ENCODE peak calls at places on chromosomes 5 and 9, in ten cellular contexts. T is endothelial cell of umbilical vein, U is H1, J is spleen, D is HCT116, E is SK-N-SH, O is upper lobe of left lung, H is suprapubic skin, K is sigmoid colon, A is transverse colon. N is an unnamed sample. For H3K9me3, the result is how much of the 10 kb centered on the place peaks cover.

GRCh38 chr5:162068412-162068811 is 839 bp downstream of the GABRG2 start:
- DNase-seq in T (no peak), U (peak), J (no peak), D (no peak), E (peak), O (peak), H (no peak), K (no peak), A (no peak), N (no peak)

GRCh38 chr9:131361202-131361833 is 32.6 kb upstream of the PRRC2B start:
- DNase-seq in T (peak), U (no peak), J (peak), D (no peak), E (no peak), O (no peak), H (no peak), K (no peak), A (peak), N (no peak)

GRCh38 chr5:110815916-110816605 is 77.3 kb downstream of the SLC25A46 start:
- DNase-seq in T (peak), U (no peak), J (no peak), D (no peak), E (no peak), O (no peak), H (no peak), K (no peak), A (no peak), N (no peak)

GRCh38 chr5:159908201-159908940 is 7.9 kb upstream of the ADRA1B start:
- DNase-seq in T (no peak), U (no peak), J (no peak), D (no peak), E (no peak), O (no peak), H (no peak), K (no peak), A (no peak), N (no peak)

GRCh38 chr5:179212870-179213269 is 132.4 kb downstream of the ADAMTS2 start:
- DNase-seq in T (no peak), U (no peak), J (no peak), D (no peak), E (peak), O (no peak), H (no peak), K (no peak), A (no peak), N (no peak)

GRCh38 chr5:1312993-1313833 is 18.3 kb upstream of the TERT start:
- DNase-seq in T (no peak), U (no peak), J (peak), D (no peak), E (no peak), O (peak), H (peak), K (peak), A (peak), N (no peak)

GRCh38 chr5:133304707-133305216 is 252.9 kb downstream of the HSPA4 start:
- DNase-seq in T (no peak), U (no peak), J (no peak), D (no peak), E (no peak), O (no peak), H (no peak), K (no peak), A (no peak), N (no peak)

GRCh38 chr9:96478829-96479371 is 28.9 kb downstream of the HABP4 start:
- DNase-seq in T (no peak), U (no peak), J (no peak), D (no peak), E (no peak), O (no peak), H (no peak), K (no peak), A (no peak), N (no peak)

GRCh38 chr5:93570294-93571110 is 10.5 kb downstream of the NR2F1-AS1 start:
- DNase-seq in T (no peak), U (no peak), J (peak), D (no peak), E (no peak), O (peak), H (peak), K (no peak), A (no peak), N (no peak)

GRCh38 chr5:121976979-121977378 is 15.2 kb downstream of the SRFBP1 start:
- DNase-seq in T (no peak), U (no peak), J (no peak), D (no peak), E (no peak), O (no peak), H (no peak), K (no peak), A (no peak), N (no peak)

GRCh38 chr5:1789838-1790462 is 9.7 kb downstream of the MRPL36 start:
- DNase-seq in T (peak), U (no peak), J (no peak), D (no peak), E (no peak), O (no peak), H (peak), K (peak), A (no peak), N (no peak)

GRCh38 chr5:55440188-55440646 is 94.5 kb downstream of the PLPP1 start:
- DNase-seq in T (no peak), U (no peak), J (no peak), D (no peak), E (peak), O (no peak), H (no peak), K (peak), A (no peak), N (no peak)

GRCh38 chr5:10289353-10289752 is 18.3 kb downstream of the CMBL start:
- DNase-seq in T (no peak), U (no peak), J (no peak), D (no peak), E (no peak), O (no peak), H (no peak), K (no peak), A (peak), N (no peak)

GRCh38 chr9:99391937-99392574 is 170.0 kb downstream of the SEC61B start:
- DNase-seq in T (peak), U (no peak), J (no peak), D (no peak), E (no peak), O (no peak), H (no peak), K (no peak), A (no peak), N (no peak)

GRCh38 chr9:93468763-93469456 is 15.5 kb upstream of the FAM120AOS start:
- DNase-seq in T (peak), U (no peak), J (no peak), D (no peak), E (no peak), O (no peak), H (no peak), K (no peak), A (peak), N (no peak)

GRCh38 chr9:37485389-37486255 is at the start of gene POLR1E:
- DNase-seq in T (peak), U (peak), J (peak), D (peak), E (peak), O (peak), H (peak), K (peak), A (peak), N (peak)

GRCh38 chr5:126384985-126385384 is 38.2 kb upstream of the GRAMD2B start:
- DNase-seq in T (no peak), U (no peak), J (no peak), D (no peak), E (no peak), O (no peak), H (no peak), K (no peak), A (no peak), N (no peak)

GRCh38 chr5:154972476-154973080 is 31.7 kb downstream of the MRPL22 start:
- DNase-seq in T (peak), U (no peak), J (no peak), D (peak), E (peak), O (no peak), H (no peak), K (no peak), A (no peak), N (no peak)

GRCh38 chr9:68455436-68455835 is 85.2 kb downstream of the TMEM252 start:
- DNase-seq in T (no peak), U (no peak), J (no peak), D (no peak), E (no peak), O (no peak), H (no peak), K (no peak), A (no peak), N (no peak)

GRCh38 chr9:68458918-68459317 is 81.8 kb downstream of the TMEM252 start:
- DNase-seq in T (no peak), U (no peak), J (no peak), D (no peak), E (no peak), O (no peak), H (no peak), K (no peak), A (no peak), N (no peak)

GRCh38 chr9:68457803-68458202 is 82.9 kb downstream of the TMEM252 start:
- DNase-seq in T (no peak), U (no peak), J (no peak), D (no peak), E (no peak), O (no peak), H (no peak), K (no peak), A (no peak), N (no peak)

GRCh38 chr9:68454579-68455334 is 85.9 kb downstream of the TMEM252 start:
- DNase-seq in T (no peak), U (no peak), J (no peak), D (no peak), E (no peak), O (no peak), H (no peak), K (peak), A (no peak), N (no peak)
- TF ChIP-seq POLR2AphosphoS5 in T (no peak), U (no peak), J (no peak), D (no peak), E (no peak), O (no peak), H (no peak), K (peak), A (no peak), N (peak)

GRCh38 chr5:117027384-117027783 is 452.8 kb upstream of the SEMA6A start:
- DNase-seq in T (no peak), U (no peak), J (no peak), D (no peak), E (no peak), O (no peak), H (no peak), K (no peak), A (no peak), N (no peak)
- H3K27ac ChIP-seq in T (no peak), U (no peak), J (no peak), D (no peak), E (no peak), O (no peak), H (no peak), K (no peak), A (no peak), N (no peak)

DNA sequence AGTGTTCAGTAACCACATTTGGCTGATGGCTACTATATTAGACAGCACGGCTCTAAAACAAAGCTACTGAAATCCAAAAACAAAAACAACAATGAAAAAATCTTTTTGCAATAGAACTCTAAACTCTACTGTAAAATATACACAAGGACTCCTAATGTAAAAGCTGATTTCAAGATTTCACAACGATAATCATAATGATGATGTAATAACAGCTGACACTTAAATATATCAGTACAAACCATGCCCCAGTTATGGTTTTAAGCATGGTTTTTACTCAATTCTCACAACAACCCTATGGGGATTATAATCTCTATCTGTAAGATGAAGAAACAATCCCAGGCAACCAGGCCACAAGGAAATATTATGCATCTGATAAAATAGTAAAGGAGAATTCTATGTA is 3.3 kb downstream of the ZNF300 start:
- DNase-seq in T (no peak), U (no peak), J (no peak), D (no peak), E (no peak), O (no peak), H (no peak), K (no peak), A (no peak), N (no peak)
- H3K9me3 ChIP-seq in T (under half), U (half or more), J (half or more), D (under half), E (under half), O (half or more), H (under half), K (under half), A (half or more), N (half or more)

GRCh38 chr9:82668724-82669324 is 394.1 kb downstream of the RASEF start:
- DNase-seq in T (no peak), U (no peak), J (no peak), D (no peak), E (no peak), O (no peak), H (no peak), K (no peak), A (no peak), N (no peak)
- TF ChIP-seq POLR2AphosphoS5 in T (no peak), U (no peak), J (no peak), D (no peak), E (no peak), O (no peak), H (no peak), K (no peak), A (no peak), N (no peak)

N was measured in esophagus muscularis mucosa.